ENCODE peak calls at places on chromosome 1, in eight cellular contexts. G is CD8-positive, alpha-beta memory T cell; O is NT2/D1; T is tibial artery; B is ovary; H is MM.1S; I is left ventricle myocardium inferior; Z is spleen. E is an unnamed sample. For H3K27me3, the result is how much of the 10 kb centered on the place peaks cover.

GRCh38 chr1:11138952-11139351 is 39.3 kb upstream of the EXOSC10 start:
- DNase-seq in O (no peak), H (no peak), G (no peak), Z (no peak), I (no peak), B (no peak), T (no peak), E (no peak)

GRCh38 chr1:8465692-8466091 is 147.8 kb downstream of the SLC45A1 start:
- DNase-seq in O (no peak), H (no peak), T (no peak), Z (peak), I (no peak), G (no peak), B (no peak), E (no peak)

GRCh38 chr1:200226268-200226968 is 183.4 kb downstream of the ZNF281 start:
- DNase-seq in H (peak), G (no peak), B (no peak), I (no peak), Z (no peak), O (peak), T (no peak), E (no peak)

GRCh38 chr1:230913496-230913895 is 45.2 kb upstream of the C1orf198 start:
- DNase-seq in O (no peak), B (no peak), T (no peak), I (no peak), G (no peak), H (no peak), Z (no peak), E (no peak)

GRCh38 chr1:225777058-225777582 is 506 bp upstream of the SRP9 start:
- DNase-seq in G (no peak), B (no peak), H (no peak), O (no peak), I (no peak), T (peak), Z (no peak), E (no peak)

GRCh38 chr1:101199637-101199982 is 37.2 kb upstream of the S1PR1 start:
- DNase-seq in T (no peak), O (no peak), Z (no peak), B (no peak), H (no peak), I (no peak), G (no peak), E (no peak)

GRCh38 chr1:184507604-184508289 is 120.9 kb downstream of the C1orf21 start:
- DNase-seq in Z (no peak), O (no peak), G (no peak), T (no peak), H (no peak), B (no peak), I (no peak), E (no peak)

GRCh38 chr1:170967042-170967910 is 31.9 kb downstream of the MROH9 start:
- DNase-seq in T (no peak), B (no peak), G (no peak), H (peak), O (peak), I (no peak), Z (no peak), E (no peak)

GRCh38 chr1:6245869-6246496 is 2.0 kb downstream of the HES3 start:
- DNase-seq in B (no peak), T (no peak), H (no peak), G (peak), I (no peak), Z (no peak), O (no peak), E (no peak)

GRCh38 chr1:43171312-43171875 is 696 bp downstream of the EBNA1BP2 start:
- DNase-seq in T (no peak), G (no peak), O (no peak), H (no peak), I (no peak), Z (no peak), B (no peak), E (no peak)

GRCh38 chr1:116777831-116778830 is 23.9 kb downstream of the CD2 start:
- DNase-seq in T (no peak), G (no peak), I (no peak), Z (no peak), B (no peak), O (no peak), H (no peak), E (no peak)

GRCh38 chr1:173506437-173506836 is 29.3 kb downstream of the PRDX6 start:
- DNase-seq in O (no peak), I (no peak), T (no peak), Z (no peak), B (no peak), G (no peak), H (peak), E (no peak)

GRCh38 chr1:109112056-109112651 is 1.8 kb upstream of the ELAPOR1 start:
- DNase-seq in G (no peak), O (no peak), H (peak), T (no peak), B (no peak), I (no peak), Z (no peak), E (no peak)

GRCh38 chr1:168387781-168388760 is 107.4 kb downstream of the TBX19 start:
- DNase-seq in I (no peak), O (no peak), T (no peak), H (peak), Z (no peak), G (no peak), B (no peak), E (no peak)

GRCh38 chr1:244545511-244545910 is 84.4 kb downstream of the CATSPERE start:
- DNase-seq in Z (no peak), O (no peak), B (no peak), I (no peak), H (no peak), G (no peak), T (no peak), E (no peak)

GRCh38 chr1:89842547-89843278 is 21.9 kb downstream of the LRRC8D start:
- DNase-seq in O (no peak), H (no peak), I (no peak), G (no peak), T (no peak), Z (no peak), B (no peak), E (no peak)

GRCh38 chr1:111612006-111612405 is 7.6 kb upstream of the RAP1A start:
- DNase-seq in T (no peak), B (no peak), Z (no peak), H (no peak), G (no peak), I (no peak), O (no peak), E (no peak)

GRCh38 chr1:159188375-159188788 is 16.3 kb upstream of the ACKR1 start:
- DNase-seq in B (peak), T (peak), Z (peak), G (no peak), H (peak), O (peak), I (peak), E (no peak)

GRCh38 chr1:24558902-24559791 is 3.3 kb downstream of the NCMAP start:
- DNase-seq in Z (peak), T (peak), G (no peak), O (peak), H (peak), I (peak), B (no peak), E (peak)

GRCh38 chr1:60298290-60298689 is 224.7 kb upstream of the C1orf87 start:
- DNase-seq in O (no peak), T (no peak), B (no peak), G (no peak), I (no peak), Z (no peak), H (no peak), E (no peak)
- H3K27me3 ChIP-seq in O (under half), T (under half), B (under half), G (under half), I (under half), Z (under half), H (under half), E (under half)

DNA sequence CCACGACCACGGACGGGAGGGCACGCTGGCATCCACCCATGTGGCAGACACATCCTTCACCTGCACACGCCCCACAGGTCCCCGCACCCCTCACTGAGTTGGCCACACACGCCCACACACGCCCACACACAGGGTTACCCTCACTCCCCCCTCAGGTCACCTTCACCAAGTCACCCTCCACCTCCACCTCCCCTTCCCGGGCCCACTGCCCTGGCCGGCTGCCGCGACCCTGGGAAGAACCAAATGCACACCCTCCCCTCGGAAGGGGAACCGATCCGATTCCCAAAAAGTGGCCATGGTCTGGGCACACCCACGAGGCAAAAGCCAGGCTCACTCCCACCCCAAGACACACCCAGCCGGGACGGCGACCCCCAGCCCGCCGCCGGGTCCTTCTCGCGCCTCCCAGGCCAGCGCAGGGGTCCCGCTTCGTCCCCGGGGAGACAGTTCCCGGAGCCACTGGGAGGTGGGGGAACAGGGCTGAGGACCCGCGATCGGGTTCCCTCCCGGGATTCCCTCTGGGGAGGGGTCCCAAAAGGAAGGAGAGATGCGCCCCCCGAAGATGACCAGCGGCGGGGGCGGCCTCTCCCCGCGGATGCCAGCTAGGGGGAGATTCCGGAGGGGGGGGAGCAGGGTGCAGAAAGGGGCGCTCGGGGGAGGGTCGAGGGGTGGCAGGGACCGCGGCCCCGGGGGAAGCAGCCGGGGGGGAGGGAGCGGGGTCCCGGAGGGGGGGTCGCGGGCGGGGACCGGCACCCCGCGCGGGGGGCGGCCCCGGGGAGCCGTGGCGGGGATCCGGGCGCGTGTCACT is 715 bp downstream of the SDC3 start:
- DNase-seq in T (peak), G (no peak), O (no peak), H (no peak), Z (peak), B (no peak), I (peak), E (no peak)
- H3K27me3 ChIP-seq in T (under half), G (under half), O (under half), H (under half), Z (under half), B (under half), I (under half), E (under half)

GRCh38 chr1:156407760-156408159 is 38.7 kb downstream of the RHBG start:
- DNase-seq in T (no peak), G (no peak), Z (peak), O (no peak), H (no peak), I (no peak), B (no peak), E (no peak)
- H3K27me3 ChIP-seq in T (under half), G (under half), Z (under half), O (under half), H (half or more), I (half or more), B (under half), E (half or more)

DNA sequence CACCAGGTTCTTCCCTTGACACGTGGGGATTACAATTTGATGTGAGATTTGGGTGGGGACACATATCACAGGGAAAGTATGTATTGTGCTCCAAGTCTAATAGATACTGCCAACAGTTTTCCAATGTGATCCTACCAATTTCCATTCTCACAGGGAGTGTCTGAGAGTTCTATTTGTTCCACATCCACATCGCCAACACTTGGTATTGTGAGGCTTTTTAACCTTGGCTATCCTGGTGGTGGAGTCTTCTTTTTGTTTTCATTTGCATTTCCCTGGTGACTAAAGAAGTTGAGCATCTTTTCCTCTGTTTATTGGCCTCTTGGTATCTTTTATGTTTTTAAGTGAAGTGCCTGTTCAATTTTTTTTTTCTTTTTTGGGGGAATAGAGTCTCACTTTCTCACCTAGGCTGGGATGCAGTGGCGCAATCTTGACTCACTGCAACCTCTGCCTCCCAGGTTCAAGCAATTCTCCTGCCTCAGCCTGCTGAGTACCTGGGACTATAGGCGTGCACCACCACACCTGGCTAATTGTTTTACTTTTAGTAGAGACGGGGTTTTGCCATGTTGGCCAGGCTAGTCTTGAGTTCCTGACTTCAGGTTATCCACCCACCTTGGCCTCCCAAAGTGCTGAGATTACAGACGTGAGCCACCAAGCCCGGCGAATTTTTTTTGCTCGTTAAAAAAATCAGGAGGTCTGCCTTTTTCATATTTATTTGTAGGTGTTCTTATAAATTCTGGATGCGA is 15.9 kb upstream of the PADI1 start:
- DNase-seq in O (no peak), B (no peak), H (no peak), Z (no peak), G (no peak), T (no peak), I (no peak), E (no peak)
- H3K27me3 ChIP-seq in O (under half), B (under half), H (half or more), Z (under half), G (under half), T (under half), I (half or more), E (under half)

DNA sequence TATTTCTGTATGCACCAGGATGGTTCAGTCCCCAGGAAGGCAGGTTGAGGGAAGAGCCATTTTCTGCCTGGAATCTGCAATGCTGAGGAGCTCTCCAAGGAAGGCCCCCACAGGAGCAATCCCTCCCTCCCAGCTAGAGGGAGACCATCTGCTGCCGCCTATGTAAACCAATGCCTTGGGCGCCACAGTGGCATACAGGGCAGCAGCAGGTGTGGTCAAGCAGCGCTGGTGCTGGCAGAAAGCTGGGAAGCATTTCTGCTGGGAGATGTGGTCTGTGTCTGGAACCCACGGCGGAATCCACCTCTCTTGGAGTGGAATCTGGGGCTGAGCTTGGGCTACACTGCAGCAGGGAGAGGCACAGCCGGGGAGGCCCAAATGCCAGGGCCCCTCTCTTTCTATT is 283.3 kb downstream of the RRAGC start:
- DNase-seq in H (no peak), I (no peak), B (no peak), G (no peak), O (no peak), Z (no peak), T (no peak), E (no peak)
- H3K27me3 ChIP-seq in H (under half), I (half or more), B (under half), G (under half), O (under half), Z (under half), T (under half), E (half or more)

E was measured in kidney epithelial cell.